ENCODE peak calls at places on chromosome 1, in ten cellular contexts. H, Q, N, P, O, D, U, A, Z and I are unnamed samples.

GRCh38 chr1:12604114-12604874 is 13.7 kb downstream of the DHRS3 start:
- DNase-seq in Z (no peak), A (peak), Q (peak), P (no peak), D (peak), U (no peak), N (no peak), H (peak), O (no peak), I (peak)

GRCh38 chr1:163055531-163055930 is 13.6 kb upstream of the RGS4 start:
- DNase-seq in P (no peak), H (no peak), Q (no peak), U (no peak), Z (no peak), N (no peak), D (no peak), A (no peak), O (no peak), I (no peak)

GRCh38 chr1:27399251-27399885 is 6.9 kb downstream of the GPR3 start:
- DNase-seq in P (no peak), D (no peak), A (no peak), N (no peak), O (no peak), Z (no peak), U (peak), Q (no peak), H (no peak), I (no peak)

GRCh38 chr1:37817481-37817880 is 9.5 kb upstream of the YRDC start:
- DNase-seq in Z (peak), N (no peak), D (peak), U (peak), P (peak), A (no peak), H (peak), O (peak), Q (no peak), I (no peak)

GRCh38 chr1:15680131-15680530 is 4.0 kb upstream of the PLEKHM2 start:
- DNase-seq in Q (no peak), P (no peak), D (no peak), U (no peak), H (peak), O (no peak), N (no peak), Z (no peak), A (peak), I (peak)

GRCh38 chr1:21069549-21069948 is 107.1 kb downstream of the EIF4G3 start:
- DNase-seq in Z (no peak), H (peak), O (no peak), Q (no peak), U (no peak), A (peak), N (no peak), P (no peak), D (no peak), I (peak)

GRCh38 chr1:222880586-222880985 is 65.7 kb downstream of the DISP1 start:
- DNase-seq in P (no peak), Z (no peak), Q (no peak), O (no peak), U (no peak), H (peak), A (peak), N (no peak), D (no peak), I (peak)

GRCh38 chr1:6126521-6127067 is 53.5 kb downstream of the CHD5 start:
- DNase-seq in N (no peak), O (no peak), Q (no peak), H (no peak), P (no peak), A (no peak), D (peak), Z (peak), U (no peak), I (no peak)

GRCh38 chr1:1601564-1602320 is 1.8 kb upstream of the FNDC10 start:
- DNase-seq in Z (no peak), N (no peak), O (no peak), Q (no peak), A (no peak), D (no peak), H (no peak), P (peak), U (no peak), I (no peak)

GRCh38 chr1:1602321-1602931 is 2.5 kb upstream of the FNDC10 start:
- DNase-seq in D (no peak), Q (no peak), A (no peak), Z (no peak), P (no peak), N (no peak), H (no peak), O (no peak), U (no peak), I (no peak)

GRCh38 chr1:1599030-1599916 is 662 bp downstream of the FNDC10 start:
- DNase-seq in P (peak), A (no peak), H (no peak), N (no peak), D (no peak), U (peak), Q (no peak), Z (no peak), O (no peak), I (no peak)

GRCh38 chr1:1599919-1600860 is at the start of gene FNDC10:
- DNase-seq in Q (no peak), P (peak), Z (no peak), U (peak), O (no peak), D (no peak), A (no peak), H (no peak), N (no peak), I (no peak)

DNA sequence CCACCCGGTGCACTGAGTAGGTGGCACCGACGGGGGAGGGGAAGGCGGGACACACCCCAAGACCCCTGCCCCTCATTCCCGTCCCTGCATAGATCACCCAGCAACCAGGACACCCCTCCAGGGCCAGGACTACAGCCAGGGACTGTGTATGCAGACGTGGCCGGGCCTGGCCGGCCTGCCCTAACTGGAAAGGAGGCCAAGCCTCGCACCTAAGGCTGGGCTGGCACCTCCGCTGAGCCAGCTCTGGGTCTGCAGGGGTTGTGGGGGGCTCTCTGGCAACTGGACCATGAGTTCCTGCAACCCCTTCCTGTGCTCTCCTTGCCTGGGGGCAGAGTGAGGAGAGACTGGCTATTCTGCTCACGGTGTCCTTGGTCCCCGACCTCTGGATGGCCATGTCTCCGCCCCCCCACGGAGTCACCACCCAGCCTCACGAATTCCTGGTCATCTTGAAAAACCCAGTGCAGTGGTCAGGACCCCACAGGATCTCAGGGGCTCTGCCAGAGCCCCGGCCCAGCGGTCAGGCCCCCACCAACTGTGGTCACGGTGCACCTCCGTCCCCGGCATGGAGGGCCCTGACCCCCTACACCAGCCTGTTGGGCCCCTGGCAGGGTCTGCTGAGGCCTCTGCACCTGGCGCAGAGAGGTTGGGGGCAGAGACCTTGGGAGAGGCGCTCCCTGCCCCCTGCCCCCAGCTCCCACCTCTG is 1.1 kb upstream of the FNDC10 start:
- DNase-seq in Q (no peak), U (no peak), D (no peak), N (no peak), A (no peak), O (no peak), Z (peak), H (no peak), P (peak), I (no peak)
- H3K4me3 ChIP-seq in Q (no peak), U (peak), D (peak), N (peak), A (no peak), O (no peak), Z (no peak), H (no peak), P (no peak), I (peak)

GRCh38 chr1:941588-942383 is 17.3 kb downstream of the NOC2L start:
- DNase-seq in H (peak), Z (no peak), O (peak), U (peak), N (no peak), A (peak), P (no peak), Q (peak), D (peak), I (peak)

GRCh38 chr1:943545-944340 is 15.3 kb downstream of the NOC2L start:
- DNase-seq in N (no peak), H (no peak), D (no peak), P (no peak), Q (no peak), A (no peak), Z (no peak), O (no peak), U (no peak), I (no peak)

GRCh38 chr1:941027-941587 is 17.4 kb downstream of the SAMD11 start:
- DNase-seq in Z (no peak), P (no peak), D (no peak), Q (no peak), O (no peak), H (no peak), N (no peak), U (no peak), A (no peak), I (no peak)

GRCh38 chr1:942864-943533 is 16.1 kb downstream of the NOC2L start:
- DNase-seq in N (no peak), O (peak), Q (no peak), D (peak), H (peak), U (no peak), Z (no peak), A (peak), P (no peak), I (peak)

DNA sequence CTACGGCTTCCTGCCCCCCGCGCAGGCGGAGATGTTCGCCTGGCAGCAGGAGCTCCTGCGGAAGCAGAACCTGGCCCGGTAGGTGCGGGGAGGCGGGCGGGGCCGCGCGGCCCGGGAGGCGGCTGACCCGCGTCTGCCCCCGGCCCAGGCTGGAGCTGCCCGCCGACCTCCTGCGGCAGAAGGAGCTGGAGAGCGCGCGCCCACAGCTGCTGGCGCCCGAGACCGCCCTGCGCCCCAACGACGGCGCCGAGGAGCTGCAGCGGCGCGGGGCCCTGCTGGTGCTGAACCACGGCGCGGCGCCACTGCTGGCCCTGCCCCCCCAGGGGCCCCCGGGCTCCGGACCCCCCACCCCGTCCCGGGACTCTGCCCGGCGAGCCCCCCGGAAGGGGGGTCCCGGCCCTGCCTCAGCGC is 16.6 kb downstream of the NOC2L start:
- DNase-seq in D (no peak), A (peak), N (no peak), P (no peak), Q (no peak), Z (no peak), U (peak), O (no peak), H (no peak), I (no peak)
- H3K4me3 ChIP-seq in D (peak), A (peak), N (peak), P (no peak), Q (peak), Z (peak), U (peak), O (peak), H (no peak), I (peak)

DNA sequence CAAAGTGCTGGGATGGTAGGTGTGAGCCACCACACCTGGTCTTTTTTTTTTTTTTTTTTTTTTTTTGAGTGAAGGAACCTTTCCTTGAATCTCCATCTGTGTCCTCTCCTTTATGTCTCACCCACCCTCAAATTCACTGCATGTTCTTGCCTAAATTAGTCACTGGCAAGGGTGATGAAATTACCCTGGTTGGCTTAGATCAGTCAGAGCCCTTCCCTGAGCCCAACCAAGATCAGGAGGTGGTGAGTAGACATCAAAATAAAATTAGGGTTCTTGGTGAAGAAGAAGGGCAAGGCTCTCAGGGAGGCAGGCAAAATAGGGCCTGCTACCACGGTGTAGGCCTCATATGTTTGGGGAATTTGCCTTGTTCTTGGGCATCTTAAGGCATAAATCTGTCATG is 5.3 kb upstream of the TNN start:
- DNase-seq in U (no peak), H (no peak), D (no peak), P (no peak), Z (no peak), N (no peak), A (no peak), O (no peak), Q (no peak), I (no peak)
- H3K4me3 ChIP-seq in U (no peak), H (no peak), D (no peak), P (no peak), Z (no peak), N (no peak), A (no peak), O (no peak), Q (no peak), I (no peak)

DNA sequence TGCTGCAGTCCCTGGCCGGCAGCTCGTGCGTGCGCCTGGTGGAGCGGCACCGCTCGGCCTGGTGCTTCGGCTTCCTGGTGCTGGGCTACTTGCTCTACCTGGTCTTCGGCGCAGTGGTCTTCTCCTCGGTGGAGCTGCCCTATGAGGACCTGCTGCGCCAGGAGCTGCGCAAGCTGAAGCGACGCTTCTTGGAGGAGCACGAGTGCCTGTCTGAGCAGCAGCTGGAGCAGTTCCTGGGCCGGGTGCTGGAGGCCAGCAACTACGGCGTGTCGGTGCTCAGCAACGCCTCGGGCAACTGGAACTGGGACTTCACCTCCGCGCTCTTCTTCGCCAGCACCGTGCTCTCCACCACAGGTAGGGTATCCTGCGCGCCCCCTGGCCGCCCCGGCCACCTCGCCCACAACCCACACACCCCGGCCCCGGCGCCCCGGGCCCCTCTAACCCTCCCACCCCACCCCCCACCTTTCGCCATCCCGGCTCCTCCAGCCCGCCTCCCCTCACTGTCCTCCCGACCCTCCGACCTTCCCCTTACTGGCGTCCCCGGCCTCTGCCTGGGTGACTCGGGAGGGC is 352 bp downstream of the KCNK1 start:
- DNase-seq in D (peak), Q (no peak), N (no peak), P (no peak), O (peak), U (peak), A (peak), H (peak), Z (peak), I (peak)
- H3K4me3 ChIP-seq in D (peak), Q (peak), N (peak), P (peak), O (peak), U (peak), A (peak), H (peak), Z (peak), I (peak)

GRCh38 chr1:119725626-119726025 is 13.9 kb downstream of the PHGDH start:
- DNase-seq in H (no peak), O (no peak), U (no peak), D (no peak), N (no peak), Z (no peak), Q (no peak), P (no peak), A (no peak), I (no peak)

GRCh38 chr1:119731741-119732430 is 20.2 kb downstream of the PHGDH start:
- DNase-seq in U (no peak), N (no peak), H (no peak), D (no peak), A (no peak), P (no peak), Z (no peak), O (no peak), Q (no peak), I (no peak)

GRCh38 chr1:119728007-119728406 is 16.3 kb downstream of the PHGDH start:
- DNase-seq in A (no peak), U (no peak), N (no peak), O (no peak), Q (no peak), H (no peak), Z (no peak), D (no peak), P (no peak), I (no peak)

GRCh38 chr1:119731060-119731459 is 19.3 kb downstream of the PHGDH start:
- DNase-seq in P (no peak), N (no peak), O (no peak), D (no peak), H (no peak), A (no peak), Z (no peak), Q (no peak), U (no peak), I (no peak)

DNA sequence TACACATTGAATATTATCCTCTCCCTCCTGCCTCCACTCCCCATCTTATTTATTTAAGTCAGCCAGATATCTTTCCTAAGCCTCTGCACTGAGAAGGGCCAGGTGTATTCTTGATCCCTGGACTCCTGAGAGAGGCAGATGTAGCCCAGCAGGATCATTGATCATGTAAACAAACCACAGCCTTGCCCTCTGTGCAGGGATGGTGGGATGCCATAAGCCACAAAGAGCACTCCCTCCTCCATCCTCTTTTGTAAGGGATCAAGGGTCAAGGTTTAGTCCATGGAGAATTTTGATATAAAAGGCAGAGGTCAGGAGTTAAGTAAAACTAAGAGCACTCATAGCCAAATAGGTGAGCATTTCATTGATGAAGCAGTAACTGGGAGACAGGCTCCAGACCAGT is 17.3 kb downstream of the PHGDH start:
- DNase-seq in P (no peak), D (no peak), Q (no peak), A (no peak), O (no peak), Z (peak), N (no peak), U (no peak), H (no peak), I (no peak)
- H3K4me3 ChIP-seq in P (no peak), D (no peak), Q (no peak), A (no peak), O (no peak), Z (no peak), N (no peak), U (no peak), H (no peak), I (no peak)

DNA sequence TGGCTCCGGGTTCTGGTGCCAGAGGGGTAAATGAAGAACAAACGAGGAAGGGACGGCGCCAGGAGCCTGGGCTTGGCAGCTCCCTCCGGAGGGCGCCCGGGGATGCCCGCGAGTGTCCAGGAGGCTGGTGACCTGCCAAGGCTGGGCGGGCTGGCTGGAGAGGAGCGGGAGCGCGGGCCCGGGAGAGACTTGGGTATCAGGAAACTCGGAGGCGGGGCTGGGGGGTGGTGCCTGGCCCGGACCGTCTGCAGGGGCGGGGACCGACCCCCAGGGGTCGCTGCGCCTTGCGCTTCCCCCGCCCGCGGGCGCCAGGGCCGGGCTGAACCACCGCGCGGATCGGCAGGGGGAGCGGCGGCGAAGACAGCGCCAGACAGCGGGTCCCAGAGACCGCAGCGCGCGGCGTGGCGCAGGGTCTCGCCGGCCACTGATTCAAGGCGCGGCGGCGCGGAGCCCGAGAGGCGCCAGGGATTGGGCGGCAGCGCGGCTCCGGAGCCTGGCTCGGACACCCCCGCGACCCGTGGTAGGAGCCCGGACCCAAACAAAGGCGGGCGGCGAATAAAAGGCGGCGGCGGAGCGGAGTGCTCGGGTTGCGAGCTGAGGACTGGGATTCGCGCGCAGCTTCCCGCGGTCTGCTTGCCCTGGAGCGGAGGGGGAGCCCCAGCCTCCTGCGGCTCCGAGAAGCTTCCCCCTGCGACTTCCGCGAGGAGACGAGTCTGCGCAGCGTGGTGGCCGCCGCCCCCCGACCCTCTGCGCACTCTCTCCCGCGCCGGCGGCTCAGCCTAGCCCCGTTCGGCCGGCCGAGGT is at the start of gene DISP3:
- DNase-seq in P (no peak), Q (no peak), N (no peak), Z (no peak), A (peak), O (no peak), U (peak), H (peak), D (peak), I (no peak)
- H3K4me3 ChIP-seq in P (peak), Q (peak), N (peak), Z (peak), A (peak), O (peak), U (peak), H (peak), D (peak), I (peak)

GRCh38 chr1:116475850-116476218 is 95.0 kb downstream of the CD58 start:
- DNase-seq in U (no peak), A (no peak), D (peak), P (peak), N (no peak), Q (no peak), H (no peak), O (no peak), Z (no peak), I (no peak)
- H3K4me3 ChIP-seq in U (no peak), A (no peak), D (no peak), P (no peak), N (no peak), Q (no peak), H (no peak), O (no peak), Z (no peak), I (no peak)

GRCh38 chr1:8340456-8340855 is 22.5 kb downstream of the SLC45A1 start:
- DNase-seq in O (no peak), U (no peak), Q (no peak), H (no peak), Z (no peak), D (no peak), P (no peak), A (no peak), N (no peak), I (no peak)
- H3K4me3 ChIP-seq in O (no peak), U (no peak), Q (no peak), H (no peak), Z (no peak), D (no peak), P (no peak), A (no peak), N (no peak), I (no peak)